ENCODE peak calls at places on chromosomes 13 and 19, in five cellular contexts. K, G, F, N and L are unnamed samples.

GRCh38 chr13:52428295-52428694 is 22.1 kb downstream of the VPS36 start:
- DNase-seq in F (peak; percentile 97), K (no peak), G (no peak), N (no peak), L (no peak)

GRCh38 chr19:2618611-2619010 is 83.9 kb downstream of the GNG7 start:
- DNase-seq in G (no peak), N (peak; percentile 95), K (no peak), F (peak; percentile 29), L (no peak)

GRCh38 chr19:43763473-43763939 is 8.7 kb upstream of the SMG9 start:
- DNase-seq in F (peak; percentile 27), N (no peak), K (no peak), G (no peak), L (no peak)

GRCh38 chr19:41706741-41707501 is 1.5 kb upstream of the CEACAM5 start:
- DNase-seq in G (peak; percentile 62), F (peak; percentile 49), N (peak; percentile 90), K (peak; percentile 93), L (no peak)

GRCh38 chr13:47110833-47111240 is 214.0 kb upstream of the HTR2A start:
- DNase-seq in G (no peak), K (no peak), F (no peak), N (no peak), L (no peak)

GRCh38 chr19:2475702-2476450 is at the start of gene GADD45B:
- DNase-seq in K (peak; percentile 97), N (peak; percentile 98), F (peak; percentile 98), G (peak; percentile 99), L (peak; percentile 98)

GRCh38 chr13:44197791-44198770 is 175.5 kb upstream of the SERP2 start:
- DNase-seq in K (no peak), N (no peak), F (no peak), G (no peak), L (no peak)

GRCh38 chr19:50510700-50511068 is 307 bp downstream of the JOSD2 start:
- DNase-seq in N (no peak), F (no peak), G (no peak), K (peak; percentile 93), L (no peak)

GRCh38 chr19:44846455-44847143 is 502 bp downstream of the NECTIN2 start:
- DNase-seq in K (peak; percentile 98), N (peak; percentile 75), G (no peak), F (peak; percentile 32), L (no peak)

GRCh38 chr19:23542562-23542961 is 144.4 kb downstream of the ZNF675 start:
- DNase-seq in N (no peak), G (no peak), K (no peak), F (no peak), L (no peak)

GRCh38 chr13:102599451-102600012 is 2.7 kb downstream of the TPP2 start:
- DNase-seq in G (no peak), K (no peak), F (no peak), N (no peak), L (no peak)

GRCh38 chr13:102597029-102598015 is 536 bp downstream of the TPP2 start:
- DNase-seq in G (no peak), N (no peak), F (peak; percentile 41), K (peak; percentile 31), L (peak; percentile 80)

GRCh38 chr13:102591988-102592781 is 4.6 kb upstream of the TPP2 start:
- DNase-seq in N (peak; percentile 90), G (peak; percentile 64), K (peak; percentile 95), F (peak; percentile 90), L (peak; percentile 90)

GRCh38 chr13:102598061-102598460 is 1.3 kb downstream of the TPP2 start:
- DNase-seq in F (peak; percentile 24), G (no peak), N (no peak), K (no peak), L (no peak)

GRCh38 chr13:102596147-102597028 is at the start of gene TPP2:
- DNase-seq in F (peak; percentile 99), K (peak; percentile 98), N (peak; percentile 99), G (peak; percentile 100), L (peak; percentile 99)
- H3K4me1 ChIP-seq in F (peaks cover 32% of the 10 kb centered on the region), K (peaks cover 51% of the 10 kb centered on the region), N (peaks cover 70% of the 10 kb centered on the region), G (peaks cover 5% of the 10 kb centered on the region), L (peaks cover 56% of the 10 kb centered on the region)

GRCh38 chr19:4053423-4054324 is 13.0 kb downstream of the ZBTB7A start:
- DNase-seq in F (no peak), G (no peak), K (no peak), N (peak; percentile 80), L (peak; percentile 72)
- TF ChIP-seq POLR2AphosphoS5 in F (no peak), G (no peak), K (no peak), N (peak; percentile 43), L (no peak)

DNA sequence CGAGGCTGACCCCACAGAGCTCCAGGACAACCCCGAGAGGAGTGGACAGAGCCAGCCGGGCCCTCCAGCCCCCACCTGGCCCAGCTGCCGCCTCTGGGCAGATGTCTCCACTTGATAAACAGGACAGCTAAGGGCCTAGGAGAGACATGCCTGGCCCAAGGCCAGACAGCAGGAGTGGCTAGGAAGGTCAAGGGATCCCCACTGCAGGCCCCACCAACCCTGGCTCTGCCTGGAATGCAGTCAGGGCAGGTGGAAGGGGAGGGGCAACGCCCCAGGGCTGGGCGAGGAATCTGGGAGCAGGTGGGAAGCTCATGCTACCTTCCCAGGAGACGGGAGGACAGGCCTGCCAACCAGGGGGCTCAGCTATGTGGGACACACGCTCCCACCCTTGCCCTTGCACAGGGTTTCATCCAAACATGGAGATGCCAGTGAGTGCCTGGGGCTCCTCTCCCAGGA is 25.2 kb downstream of the SH3GL1 start:
- DNase-seq in G (peak; percentile 77), F (no peak), K (peak; percentile 85), N (no peak), L (no peak)
- H3K4me1 ChIP-seq in G (peaks cover 82% of the 10 kb centered on the region), F (peaks cover 48% of the 10 kb centered on the region), K (peaks cover 29% of the 10 kb centered on the region), N (peaks cover 100% of the 10 kb centered on the region), L (peaks cover 100% of the 10 kb centered on the region)

GRCh38 chr19:13880059-13880672 is 3.2 kb downstream of the NANOS3 start:
- DNase-seq in G (peak; percentile 98), N (peak; percentile 100), F (peak; percentile 96), K (peak; percentile 96), L (peak; percentile 99)
- TF ChIP-seq POLR2AphosphoS5 in G (peak; percentile 82), N (peak; percentile 75), F (peak; percentile 85), K (no peak), L (no peak)

GRCh38 chr13:50244913-50245574 is 229.8 kb downstream of the KCNRG start:
- DNase-seq in K (no peak), N (no peak), F (peak; percentile 90), G (no peak), L (no peak)
- H3K4me1 ChIP-seq in K (no peaks in the 10 kb centered on the region), N (peaks cover 24% of the 10 kb centered on the region), F (peaks cover 15% of the 10 kb centered on the region), G (no peaks in the 10 kb centered on the region), L (no peaks in the 10 kb centered on the region)

GRCh38 chr13:48975926-48976676 is 389 bp downstream of the FNDC3A start:
- DNase-seq in F (peak; percentile 82), K (peak; percentile 83), G (peak; percentile 69), N (peak; percentile 97), L (peak; percentile 90)
- TF ChIP-seq POLR2AphosphoS5 in F (peak; percentile 52), K (peak; percentile 60), G (peak; percentile 46), N (peak; percentile 79), L (peak; percentile 3)

GRCh38 chr13:22232186-22232585 is 561.3 kb downstream of the FGF9 start:
- DNase-seq in N (no peak), F (no peak), K (no peak), G (no peak), L (no peak)
- H3K4me1 ChIP-seq in N (no peaks in the 10 kb centered on the region), F (no peaks in the 10 kb centered on the region), K (peaks cover 26% of the 10 kb centered on the region), G (no peaks in the 10 kb centered on the region), L (no peaks in the 10 kb centered on the region)

DNA sequence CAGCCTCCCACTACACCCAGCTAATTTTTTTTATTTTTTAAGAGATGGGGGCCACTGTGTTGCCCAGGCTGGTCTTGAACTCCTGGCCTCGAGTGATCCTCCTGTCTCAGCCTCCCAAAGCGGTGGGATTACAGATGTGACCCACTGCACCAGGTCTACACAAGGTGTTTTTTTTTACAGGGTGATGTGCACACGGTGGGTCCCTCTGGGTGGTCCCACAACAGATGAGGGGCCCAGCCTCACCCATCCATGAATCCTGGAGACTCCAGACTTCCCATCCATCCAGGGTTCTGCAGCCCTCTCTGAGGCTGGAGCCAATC is 602 bp upstream of the KLF2 start:
- DNase-seq in G (no peak), N (no peak), K (no peak), F (no peak), L (no peak)
- TF ChIP-seq POLR2AphosphoS5 in G (no peak), N (no peak), K (no peak), F (no peak), L (no peak)